ENCODE peak calls at places on chromosomes 12 and 14, in four cellular contexts. Y is endothelial cell, A is stomach, D is thyroid gland. F is an unnamed sample.

GRCh38 chr14:95460647-95461478 is 55.6 kb downstream of the SYNE3 start:
- DNase-seq in Y (peak; percentile 14), A (no peak), D (no peak), F (no peak)

GRCh38 chr12:1927751-1928351 is 9.4 kb upstream of the CACNA2D4 start:
- DNase-seq in Y (no peak), A (peak; percentile 24), D (no peak), F (no peak)

GRCh38 chr12:52050116-52050770 is 999 bp upstream of the NR4A1 start:
- DNase-seq in Y (no peak), A (peak; percentile 67), D (peak; percentile 69), F (no peak)

GRCh38 chr12:65620026-65620425 is 204.3 kb upstream of the HMGA2 start:
- DNase-seq in Y (no peak), A (no peak), D (no peak), F (no peak)

GRCh38 chr12:96719671-96720362 is 187.2 kb upstream of the NEDD1 start:
- DNase-seq in Y (no peak), A (no peak), D (no peak), F (no peak)

GRCh38 chr14:55721353-55721752 is 141.3 kb downstream of the KTN1 start:
- DNase-seq in Y (no peak), A (no peak), D (peak; percentile 36), F (no peak)

GRCh38 chr14:100824156-100824555 is 1.8 kb upstream of the MEG3 start:
- DNase-seq in Y (no peak), A (no peak), D (peak; percentile 5), F (no peak)

GRCh38 chr14:98198385-98198784 is 1073.6 kb downstream of the BCL11B start:
- DNase-seq in Y (no peak), A (no peak), D (no peak), F (no peak)

GRCh38 chr12:98146487-98146886 is 368.9 kb upstream of the TMPO start:
- DNase-seq in Y (no peak), A (no peak), D (no peak), F (no peak)

GRCh38 chr12:70645494-70646317 is 8.5 kb upstream of the PTPRB start:
- DNase-seq in Y (peak; percentile 28), A (peak; percentile 36), D (peak; percentile 20), F (peak; percentile 62)

GRCh38 chr14:60310086-60310684 is 61.2 kb downstream of the PPM1A start:
- DNase-seq in Y (no peak), A (no peak), D (no peak), F (no peak)

GRCh38 chr12:57549203-57549908 is 488 bp upstream of the KIF5A start:
- DNase-seq in Y (no peak), A (no peak), D (no peak), F (no peak)

GRCh38 chr12:48997719-48998496 is 1.3 kb downstream of the DDN start:
- DNase-seq in Y (peak; percentile 43), A (peak; percentile 40), D (peak; percentile 31), F (peak; percentile 84)

GRCh38 chr12:2052861-2053674 is at the start of gene CACNA1C:
- DNase-seq in Y (peak; percentile 69), A (peak; percentile 34), D (peak; percentile 20), F (no peak)

GRCh38 chr14:36443374-36443773 is 76.7 kb downstream of the NKX2-1 start:
- DNase-seq in Y (no peak), A (no peak), D (no peak), F (no peak)

GRCh38 chr14:48568688-48569087 is 893.3 kb upstream of the MDGA2 start:
- DNase-seq in Y (no peak), A (no peak), D (no peak), F (no peak)

GRCh38 chr12:2845280-2845679 is 10.4 kb upstream of the NRIP2 start:
- DNase-seq in Y (peak; percentile 18), A (no peak), D (no peak), F (no peak)

GRCh38 chr12:100267603-100268281 is 765 bp downstream of the SCYL2 start:
- DNase-seq in Y (no peak), A (peak; percentile 33), D (no peak), F (no peak)

GRCh38 chr12:77377622-77378021 is 312.3 kb upstream of the E2F7 start:
- DNase-seq in Y (no peak), A (no peak), D (no peak), F (no peak)

GRCh38 chr12:34210183-34210582 is 187.9 kb downstream of the ALG10 start:
- DNase-seq in Y (no peak), A (no peak), D (no peak), F (no peak)

GRCh38 chr12:107847830-107848229 is 73.3 kb downstream of the ASCL4 start:
- DNase-seq in Y (peak; percentile 15), A (no peak), D (no peak), F (no peak)

GRCh38 chr12:50572275-50572674 is 67.5 kb downstream of the DIP2B start:
- DNase-seq in Y (no peak), A (no peak), D (no peak), F (no peak)

GRCh38 chr14:44960646-44961045 is 1.1 kb downstream of the KLHL28 start:
- DNase-seq in Y (no peak), A (no peak), D (no peak), F (no peak)

GRCh38 chr12:29519585-29520182 is 22.2 kb upstream of the OVCH1 start:
- DNase-seq in Y (peak; percentile 40), A (no peak), D (no peak), F (peak; percentile 27)

GRCh38 chr14:88630565-88630964 is 67.7 kb downstream of the ZC3H14 start:
- DNase-seq in Y (no peak), A (no peak), D (no peak), F (peak; percentile 12)

GRCh38 chr12:3097186-3097804 is 20.1 kb downstream of the TSPAN9 start:
- DNase-seq in Y (peak; percentile 50), A (peak; percentile 64), D (peak; percentile 70), F (peak; percentile 70)

GRCh38 chr14:59332727-59333126 is 132.5 kb downstream of the GPR135 start:
- DNase-seq in Y (no peak), A (no peak), D (no peak), F (no peak)

GRCh38 chr14:28754209-28754985 is 12.2 kb upstream of the FOXG1 start:
- DNase-seq in Y (peak; percentile 60), A (no peak), D (peak; percentile 36), F (peak; percentile 49)

GRCh38 chr14:23942587-23942986 is 11.0 kb upstream of the DHRS4 start:
- DNase-seq in Y (no peak), A (no peak), D (no peak), F (no peak)

GRCh38 chr12:115088995-115089841 is 405.2 kb upstream of the TBX3 start:
- DNase-seq in Y (no peak), A (no peak), D (no peak), F (no peak)

GRCh38 chr14:55881577-55882241 is 236.5 kb upstream of the PELI2 start:
- DNase-seq in Y (no peak), A (no peak), D (no peak), F (no peak)

GRCh38 chr12:46628176-46628575 is 197.6 kb downstream of the SLC38A4 start:
- DNase-seq in Y (no peak), A (no peak), D (no peak), F (no peak)

GRCh38 chr12:6235499-6235898 is 35.3 kb downstream of the CD9 start:
- DNase-seq in Y (no peak), A (peak; percentile 50), D (peak; percentile 97), F (no peak)

GRCh38 chr12:40152783-40153383 is 47.0 kb upstream of the SLC2A13 start:
- DNase-seq in Y (peak; percentile 40), A (peak; percentile 50), D (peak; percentile 44), F (peak; percentile 9)

GRCh38 chr12:117441751-117442150 is 80.3 kb upstream of the NOS1 start:
- DNase-seq in Y (no peak), A (no peak), D (peak; percentile 93), F (no peak)

GRCh38 chr12:68240079-68240478 is 13.3 kb downstream of the IL22 start:
- DNase-seq in Y (no peak), A (no peak), D (no peak), F (peak; percentile 22)

GRCh38 chr12:16335838-16336237 is 11.6 kb upstream of the MGST1 start:
- DNase-seq in Y (no peak), A (no peak), D (no peak), F (no peak)

F was measured in K562.